ENCODE peak calls at places on chromosomes 6 and 20, in five cellular contexts. One of them, this sample, is unnamed.

GRCh38 chr20:23048283-23049200 is 930 bp downstream of the THBD start:
- DNase-seq in HCT116: no peak
- DNase-seq in HepG2: no peak
- DNase-seq in SK-N-SH: no peak
- DNase-seq in GM12878: no peak
- DNase-seq in this sample: no peak

GRCh38 chr6:36499918-36500317 is 47.4 kb downstream of the STK38 start:
- DNase-seq in HCT116: no peak
- DNase-seq in HepG2: no peak
- DNase-seq in SK-N-SH: no peak
- DNase-seq in GM12878: no peak
- DNase-seq in this sample: no peak

GRCh38 chr20:11337361-11338130 is 580.1 kb upstream of the BTBD3 start:
- DNase-seq in HCT116: no peak
- DNase-seq in HepG2: no peak
- DNase-seq in SK-N-SH: no peak
- DNase-seq in GM12878: no peak
- DNase-seq in this sample: no peak

GRCh38 chr6:136864676-136865075 is 42.3 kb downstream of the PEX7 start:
- DNase-seq in HCT116: no peak
- DNase-seq in HepG2: no peak
- DNase-seq in SK-N-SH: no peak
- DNase-seq in GM12878: no peak
- DNase-seq in this sample: no peak

GRCh38 chr6:38316099-38316868 is 323.4 kb downstream of the BTBD9 start:
- DNase-seq in HCT116: no peak
- DNase-seq in HepG2: no peak
- DNase-seq in SK-N-SH: no peak
- DNase-seq in GM12878: no peak
- DNase-seq in this sample: no peak

GRCh38 chr6:158962371-158962770 is 37.6 kb downstream of the RSPH3 start:
- DNase-seq in HCT116: no peak
- DNase-seq in HepG2: no peak
- DNase-seq in SK-N-SH: no peak
- DNase-seq in GM12878: no peak
- DNase-seq in this sample: no peak

GRCh38 chr6:16437095-16437494 is 198.7 kb downstream of the GMPR start:
- DNase-seq in HCT116: no peak
- DNase-seq in HepG2: no peak
- DNase-seq in SK-N-SH: no peak
- DNase-seq in GM12878: no peak
- DNase-seq in this sample: no peak

GRCh38 chr6:119459207-119459974 is 109.8 kb upstream of the MAN1A1 start:
- DNase-seq in HCT116: no peak
- DNase-seq in HepG2: no peak
- DNase-seq in SK-N-SH: no peak
- DNase-seq in GM12878: peak
- DNase-seq in this sample: no peak

GRCh38 chr20:31559704-31560093 is 45.4 kb upstream of the ID1 start:
- DNase-seq in HCT116: no peak
- DNase-seq in HepG2: no peak
- DNase-seq in SK-N-SH: no peak
- DNase-seq in GM12878: no peak
- DNase-seq in this sample: no peak

GRCh38 chr6:131159578-131159977 is 24.3 kb downstream of the AKAP7 start:
- DNase-seq in HCT116: no peak
- DNase-seq in HepG2: no peak
- DNase-seq in SK-N-SH: no peak
- DNase-seq in GM12878: no peak
- DNase-seq in this sample: no peak

GRCh38 chr20:49821850-49822249 is 9.2 kb downstream of the SLC9A8 start:
- DNase-seq in HCT116: no peak
- DNase-seq in HepG2: no peak
- DNase-seq in SK-N-SH: no peak
- DNase-seq in GM12878: no peak
- DNase-seq in this sample: no peak

GRCh38 chr6:127178746-127179145 is 60.3 kb downstream of the RSPO3 start:
- DNase-seq in HCT116: no peak
- DNase-seq in HepG2: no peak
- DNase-seq in SK-N-SH: no peak
- DNase-seq in GM12878: no peak
- DNase-seq in this sample: no peak

GRCh38 chr6:116218172-116218633 is 35.7 kb downstream of the TSPYL4 start:
- DNase-seq in HCT116: no peak
- DNase-seq in HepG2: no peak
- DNase-seq in SK-N-SH: no peak
- DNase-seq in GM12878: no peak
- DNase-seq in this sample: no peak

GRCh38 chr6:35195120-35195780 is 18.5 kb upstream of the SCUBE3 start:
- DNase-seq in HCT116: no peak
- DNase-seq in HepG2: no peak
- DNase-seq in SK-N-SH: no peak
- DNase-seq in GM12878: no peak
- DNase-seq in this sample: peak
- TF ChIP-seq ZBTB33 in HCT116: no peak
- TF ChIP-seq ZBTB33 in HepG2: no peak
- TF ChIP-seq ZBTB33 in SK-N-SH: no peak
- TF ChIP-seq ZBTB33 in GM12878: no peak
- TF ChIP-seq ZBTB33 in this sample: no peak

GRCh38 chr6:88575536-88575935 is 387.9 kb downstream of the RNGTT start:
- DNase-seq in HCT116: no peak
- DNase-seq in HepG2: no peak
- DNase-seq in SK-N-SH: no peak
- DNase-seq in GM12878: no peak
- DNase-seq in this sample: no peak

GRCh38 chr6:88573561-88573960 is 389.9 kb downstream of the RNGTT start:
- DNase-seq in HCT116: no peak
- DNase-seq in HepG2: no peak
- DNase-seq in SK-N-SH: no peak
- DNase-seq in GM12878: no peak
- DNase-seq in this sample: no peak

GRCh38 chr6:88573971-88574370 is 389.4 kb downstream of the RNGTT start:
- DNase-seq in HCT116: no peak
- DNase-seq in HepG2: no peak
- DNase-seq in SK-N-SH: no peak
- DNase-seq in GM12878: no peak
- DNase-seq in this sample: no peak

GRCh38 chr6:88572449-88573139 is 390.8 kb downstream of the RNGTT start:
- DNase-seq in HCT116: no peak
- DNase-seq in HepG2: no peak
- DNase-seq in SK-N-SH: no peak
- DNase-seq in GM12878: no peak
- DNase-seq in this sample: no peak

DNA sequence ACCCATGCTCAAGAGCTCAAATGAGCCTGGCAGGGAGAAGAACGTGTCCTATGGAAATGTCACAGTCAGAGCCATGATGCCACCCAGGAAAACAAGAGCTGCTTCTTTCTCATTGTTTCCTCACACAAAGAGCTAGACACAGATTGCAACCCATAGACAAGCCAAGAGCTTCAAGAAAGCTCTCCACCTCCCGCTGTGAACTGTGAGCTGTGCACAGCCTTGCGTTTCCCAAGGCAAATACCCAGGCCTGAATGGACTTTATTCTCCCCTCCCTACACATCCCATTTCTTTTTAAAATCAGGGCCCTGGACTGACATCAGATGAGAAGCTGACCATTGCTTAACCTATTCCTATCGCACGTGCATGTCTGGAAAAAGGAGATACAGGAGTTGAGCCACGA is 388.8 kb downstream of the RNGTT start:
- DNase-seq in HCT116: no peak
- DNase-seq in HepG2: no peak
- DNase-seq in SK-N-SH: no peak
- DNase-seq in GM12878: no peak
- DNase-seq in this sample: no peak
- TF ChIP-seq ZBTB33 in HCT116: no peak
- TF ChIP-seq ZBTB33 in HepG2: no peak
- TF ChIP-seq ZBTB33 in SK-N-SH: no peak
- TF ChIP-seq ZBTB33 in GM12878: no peak
- TF ChIP-seq ZBTB33 in this sample: no peak

GRCh38 chr6:156996265-156996664 is 219.1 kb downstream of the ARID1B start:
- DNase-seq in HCT116: no peak
- DNase-seq in HepG2: no peak
- DNase-seq in SK-N-SH: no peak
- DNase-seq in GM12878: no peak
- DNase-seq in this sample: no peak
- TF ChIP-seq ZBTB33 in HCT116: no peak
- TF ChIP-seq ZBTB33 in HepG2: no peak
- TF ChIP-seq ZBTB33 in SK-N-SH: no peak
- TF ChIP-seq ZBTB33 in GM12878: no peak
- TF ChIP-seq ZBTB33 in this sample: no peak

GRCh38 chr20:58927490-58928061 is 53.5 kb upstream of the NELFCD start:
- DNase-seq in HCT116: no peak
- DNase-seq in HepG2: no peak
- DNase-seq in SK-N-SH: no peak
- DNase-seq in GM12878: no peak
- DNase-seq in this sample: no peak
- TF ChIP-seq ZBTB33 in HCT116: no peak
- TF ChIP-seq ZBTB33 in HepG2: no peak
- TF ChIP-seq ZBTB33 in SK-N-SH: no peak
- TF ChIP-seq ZBTB33 in GM12878: no peak
- TF ChIP-seq ZBTB33 in this sample: no peak

GRCh38 chr6:19205076-19205475 is 632.1 kb upstream of the ID4 start:
- DNase-seq in HCT116: no peak
- DNase-seq in HepG2: no peak
- DNase-seq in SK-N-SH: no peak
- DNase-seq in GM12878: no peak
- DNase-seq in this sample: no peak
- TF ChIP-seq ZBTB33 in HCT116: no peak
- TF ChIP-seq ZBTB33 in HepG2: no peak
- TF ChIP-seq ZBTB33 in SK-N-SH: no peak
- TF ChIP-seq ZBTB33 in GM12878: no peak
- TF ChIP-seq ZBTB33 in this sample: no peak

GRCh38 chr6:43093361-43094289 is 17.5 kb downstream of the PTK7 start:
- DNase-seq in HCT116: no peak
- DNase-seq in HepG2: peak
- DNase-seq in SK-N-SH: no peak
- DNase-seq in GM12878: no peak
- DNase-seq in this sample: peak

GRCh38 chr6:43097502-43097901 is 21.4 kb downstream of the PTK7 start:
- DNase-seq in HCT116: no peak
- DNase-seq in HepG2: no peak
- DNase-seq in SK-N-SH: no peak
- DNase-seq in GM12878: no peak
- DNase-seq in this sample: no peak

GRCh38 chr6:43095939-43096338 is 19.8 kb downstream of the PTK7 start:
- DNase-seq in HCT116: no peak
- DNase-seq in HepG2: no peak
- DNase-seq in SK-N-SH: no peak
- DNase-seq in GM12878: no peak
- DNase-seq in this sample: no peak

GRCh38 chr6:43097098-43097489 is 21.0 kb downstream of the PTK7 start:
- DNase-seq in HCT116: no peak
- DNase-seq in HepG2: no peak
- DNase-seq in SK-N-SH: peak
- DNase-seq in GM12878: no peak
- DNase-seq in this sample: no peak

DNA sequence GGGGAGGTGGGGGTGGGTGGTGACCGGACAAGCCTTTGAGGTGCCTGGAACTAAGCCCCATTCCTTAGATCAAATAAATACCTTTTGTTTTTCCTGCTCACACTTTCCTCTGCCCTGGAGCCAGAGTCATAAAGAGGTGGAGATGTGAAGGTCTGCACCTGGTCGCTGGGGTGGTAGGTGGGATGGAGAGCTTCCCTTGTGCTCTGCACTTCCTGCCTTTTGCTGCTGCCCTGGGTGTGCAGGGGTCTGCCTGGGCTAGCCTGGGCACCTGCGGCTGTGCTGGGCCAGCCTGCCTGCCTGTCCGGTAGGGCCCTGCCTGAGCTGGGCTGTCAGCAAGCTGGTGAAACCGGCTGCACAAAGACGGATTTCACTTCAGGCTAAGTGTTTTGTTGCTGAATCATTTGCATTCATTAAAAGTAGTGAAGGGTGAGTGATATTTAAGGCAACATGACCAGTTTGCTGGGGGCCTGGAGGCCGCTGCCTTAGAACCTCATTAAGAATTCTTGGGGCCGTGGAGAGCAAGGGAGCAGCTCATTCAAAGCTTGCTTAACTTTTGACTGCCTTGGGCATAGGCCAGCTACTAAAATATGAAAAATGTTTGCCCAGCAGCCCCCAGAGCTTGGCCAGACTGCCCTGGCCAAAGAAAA is 20.5 kb downstream of the PTK7 start:
- DNase-seq in HCT116: no peak
- DNase-seq in HepG2: no peak
- DNase-seq in SK-N-SH: peak
- DNase-seq in GM12878: no peak
- DNase-seq in this sample: no peak
- TF ChIP-seq ZBTB33 in HCT116: no peak
- TF ChIP-seq ZBTB33 in HepG2: no peak
- TF ChIP-seq ZBTB33 in SK-N-SH: no peak
- TF ChIP-seq ZBTB33 in GM12878: no peak
- TF ChIP-seq ZBTB33 in this sample: no peak

GRCh38 chr6:2794171-2794730 is 29.1 kb downstream of the WRNIP1 start:
- DNase-seq in HCT116: no peak
- DNase-seq in HepG2: no peak
- DNase-seq in SK-N-SH: no peak
- DNase-seq in GM12878: no peak
- DNase-seq in this sample: no peak
- TF ChIP-seq ZBTB33 in HCT116: no peak
- TF ChIP-seq ZBTB33 in HepG2: no peak
- TF ChIP-seq ZBTB33 in SK-N-SH: no peak
- TF ChIP-seq ZBTB33 in GM12878: no peak
- TF ChIP-seq ZBTB33 in this sample: no peak

GRCh38 chr20:58073945-58074920 is 154.2 kb downstream of the ANKRD60 start:
- DNase-seq in HCT116: no peak
- DNase-seq in HepG2: no peak
- DNase-seq in SK-N-SH: no peak
- DNase-seq in GM12878: no peak
- DNase-seq in this sample: no peak

GRCh38 chr20:58077282-58077681 is 151.2 kb downstream of the ANKRD60 start:
- DNase-seq in HCT116: no peak
- DNase-seq in HepG2: no peak
- DNase-seq in SK-N-SH: no peak
- DNase-seq in GM12878: no peak
- DNase-seq in this sample: no peak

GRCh38 chr20:58072695-58073671 is 155.5 kb downstream of the ANKRD60 start:
- DNase-seq in HCT116: no peak
- DNase-seq in HepG2: no peak
- DNase-seq in SK-N-SH: no peak
- DNase-seq in GM12878: no peak
- DNase-seq in this sample: no peak

GRCh38 chr20:58075980-58076749 is 152.3 kb downstream of the ANKRD60 start:
- DNase-seq in HCT116: no peak
- DNase-seq in HepG2: no peak
- DNase-seq in SK-N-SH: peak
- DNase-seq in GM12878: no peak
- DNase-seq in this sample: no peak

GRCh38 chr20:58075565-58075964 is 152.9 kb downstream of the ANKRD60 start:
- DNase-seq in HCT116: no peak
- DNase-seq in HepG2: no peak
- DNase-seq in SK-N-SH: peak
- DNase-seq in GM12878: no peak
- DNase-seq in this sample: no peak
- TF ChIP-seq ZBTB33 in HCT116: no peak
- TF ChIP-seq ZBTB33 in HepG2: no peak
- TF ChIP-seq ZBTB33 in SK-N-SH: no peak
- TF ChIP-seq ZBTB33 in GM12878: no peak
- TF ChIP-seq ZBTB33 in this sample: no peak